ENCODE peak calls at places on chromosome 9, in five cellular contexts. D is glomerular endothelial cell; E is stimulated activated CD4-positive, alpha-beta T cell treated with anti-CD3 and anti-CD28 coated beads, TNF-alpha, amount 100 ng/mL, for 4 hours; G is A172; Q is kidney epithelial cell. A is an unnamed sample.

GRCh38 chr9:87063246-87063645 is 115.9 kb upstream of the GAS1 start:
- DNase-seq in D (no peak), G (no peak), E (no peak), Q (no peak), A (no peak)

GRCh38 chr9:99299214-99300102 is 77.4 kb downstream of the SEC61B start:
- DNase-seq in G (peak; percentile 67), D (peak; percentile 14), E (no peak), Q (peak; percentile 42), A (peak; percentile 40)

GRCh38 chr9:105064248-105065118 is 136.5 kb upstream of the ABCA1 start:
- DNase-seq in D (no peak), E (no peak), Q (peak; percentile 97), G (peak; percentile 100), A (peak; percentile 97)

GRCh38 chr9:114336157-114336556 is 6.5 kb downstream of the ORM2 start:
- DNase-seq in Q (no peak), E (no peak), G (no peak), D (no peak), A (no peak)

GRCh38 chr9:68749579-68750159 is 44.6 kb downstream of the PIP5K1B start:
- DNase-seq in G (no peak), Q (no peak), D (no peak), E (no peak), A (no peak)

GRCh38 chr9:13688990-13689600 is 409.6 kb upstream of the MPDZ start:
- DNase-seq in D (no peak), E (no peak), Q (no peak), G (no peak), A (no peak)

GRCh38 chr9:78026416-78026815 is 5.2 kb downstream of the GNAQ start:
- DNase-seq in D (no peak), Q (no peak), E (no peak), G (no peak), A (no peak)

GRCh38 chr9:128940271-128940921 is 7.0 kb downstream of the DOLK start:
- DNase-seq in E (no peak), D (no peak), Q (no peak), G (no peak), A (no peak)

GRCh38 chr9:7206221-7206758 is 448.5 kb downstream of the KDM4C start:
- DNase-seq in D (no peak), E (no peak), G (no peak), Q (no peak), A (no peak)

GRCh38 chr9:72509053-72509452 is 12.4 kb upstream of the TMC1 start:
- DNase-seq in G (peak; percentile 56), E (no peak), D (no peak), Q (no peak), A (no peak)

GRCh38 chr9:77748214-77748772 is 100.2 kb upstream of the GNA14 start:
- DNase-seq in G (no peak), D (no peak), Q (no peak), E (no peak), A (no peak)

GRCh38 chr9:106307670-106308069 is 555.3 kb upstream of the ZNF462 start:
- DNase-seq in Q (no peak), D (no peak), G (no peak), E (no peak), A (no peak)

GRCh38 chr9:93464395-93464794 is 11.0 kb upstream of the FAM120AOS start:
- DNase-seq in Q (no peak), E (no peak), G (no peak), D (no peak), A (no peak)

GRCh38 chr9:8799231-8800014 is 999.8 kb upstream of the DMAC1 start:
- DNase-seq in G (no peak), D (no peak), E (no peak), Q (no peak), A (no peak)

GRCh38 chr9:113523421-113524141 is 60.1 kb downstream of the RGS3 start:
- DNase-seq in Q (no peak), G (no peak), E (no peak), D (no peak), A (no peak)

A was measured in epithelial cell of prostate.